ENCODE peak calls at places on chromosomes 7 and 10, in four cellular contexts. Q is K562, B is HepG2, S is GM12878. W is an unnamed sample.

GRCh38 chr10:92279297-92279696 is 11.6 kb downstream of the CPEB3 start:
- DNase-seq in Q (no peak), B (no peak), S (no peak), W (no peak)

GRCh38 chr7:102834999-102835398 is 77.8 kb upstream of the LRRC17 start:
- DNase-seq in Q (no peak), B (peak), S (peak), W (peak)

GRCh38 chr10:61984803-61985418 is 83.4 kb downstream of the ARID5B start:
- DNase-seq in Q (no peak), B (no peak), S (no peak), W (no peak)

GRCh38 chr7:115603416-115603815 is 427.1 kb downstream of the TFEC start:
- DNase-seq in Q (no peak), B (no peak), S (no peak), W (peak)

GRCh38 chr10:33571616-33572015 is 237.1 kb upstream of the NRP1 start:
- DNase-seq in Q (no peak), B (no peak), S (no peak), W (no peak)

GRCh38 chr10:125742465-125742864 is 23.0 kb downstream of the EDRF1 start:
- DNase-seq in Q (no peak), B (peak), S (no peak), W (no peak)

GRCh38 chr10:964988-965417 is 23.2 kb upstream of the GTPBP4 start:
- DNase-seq in Q (no peak), B (no peak), S (no peak), W (no peak)

GRCh38 chr10:101230185-101230917 is 1.1 kb upstream of the LBX1 start:
- DNase-seq in Q (peak), B (no peak), S (no peak), W (no peak)

GRCh38 chr10:97127960-97128850 is 57.6 kb downstream of the SLIT1 start:
- DNase-seq in Q (no peak), B (no peak), S (no peak), W (no peak)

GRCh38 chr10:132836832-132837540 is 51.0 kb upstream of the NKX6-2 start:
- DNase-seq in Q (peak), B (peak), S (no peak), W (peak)

GRCh38 chr10:15088428-15089261 is at the start of gene ACBD7:
- DNase-seq in Q (peak), B (peak), S (no peak), W (peak)

GRCh38 chr7:32335107-32335506 is 155.1 kb downstream of the LSM5 start:
- DNase-seq in Q (no peak), B (no peak), S (no peak), W (no peak)

GRCh38 chr7:129499915-129500463 is 2.3 kb upstream of the SMKR1 start:
- DNase-seq in Q (no peak), B (no peak), S (peak), W (no peak)

GRCh38 chr10:69801094-69801433 is 642 bp upstream of the COL13A1 start:
- DNase-seq in Q (peak), B (peak), S (no peak), W (peak)

GRCh38 chr7:102468416-102469350 is 3.9 kb downstream of the LRWD1 start:
- DNase-seq in Q (no peak), B (no peak), S (no peak), W (no peak)

GRCh38 chr10:95319239-95319638 is 28.4 kb upstream of the PDLIM1 start:
- DNase-seq in Q (no peak), B (no peak), S (no peak), W (no peak)

GRCh38 chr10:35409094-35409582 is 72.8 kb downstream of the CCNY start:
- DNase-seq in Q (no peak), B (no peak), S (peak), W (no peak)

GRCh38 chr10:120314426-120314825 is 142.6 kb upstream of the PLPP4 start:
- DNase-seq in Q (no peak), B (no peak), S (no peak), W (no peak)

GRCh38 chr7:12244129-12244528 is 33.0 kb downstream of the TMEM106B start:
- DNase-seq in Q (peak), B (peak), S (no peak), W (peak)

GRCh38 chr7:130360518-130360917 is 15.9 kb downstream of the CPA5 start:
- DNase-seq in Q (no peak), B (no peak), S (no peak), W (no peak)

GRCh38 chr7:65264258-65264657 is 109.4 kb upstream of the ZNF92 start:
- DNase-seq in Q (no peak), B (no peak), S (no peak), W (no peak)

GRCh38 chr7:132687981-132688383 is 111.7 kb upstream of the PLXNA4 start:
- DNase-seq in Q (no peak), B (no peak), S (no peak), W (no peak)

GRCh38 chr10:78507761-78508160 is 474.1 kb downstream of the RPS24 start:
- DNase-seq in Q (no peak), B (no peak), S (no peak), W (no peak)

GRCh38 chr7:91064052-91064451 is 200.2 kb upstream of the FZD1 start:
- DNase-seq in Q (no peak), B (no peak), S (no peak), W (no peak)

GRCh38 chr7:51071427-51071826 is 245.2 kb downstream of the COBL start:
- DNase-seq in Q (no peak), B (no peak), S (no peak), W (no peak)

GRCh38 chr7:44631458-44632115 is 25.2 kb downstream of the OGDH start:
- DNase-seq in Q (no peak), B (no peak), S (no peak), W (no peak)

GRCh38 chr7:70093496-70093895 is 495.2 kb downstream of the AUTS2 start:
- DNase-seq in Q (no peak), B (no peak), S (no peak), W (no peak)

GRCh38 chr7:149707448-149707886 is 65.9 kb downstream of the ZNF467 start:
- DNase-seq in Q (no peak), B (peak), S (no peak), W (peak)

GRCh38 chr7:123797673-123798526 is 47.1 kb upstream of the HYAL4 start:
- DNase-seq in Q (peak), B (peak), S (no peak), W (peak)

GRCh38 chr10:121721257-121721656 is 123.0 kb upstream of the FGFR2 start:
- DNase-seq in Q (no peak), B (no peak), S (no peak), W (no peak)

GRCh38 chr7:85320699-85321476 is 134.0 kb upstream of the SEMA3D start:
- DNase-seq in Q (no peak), B (no peak), S (no peak), W (no peak)

DNA sequence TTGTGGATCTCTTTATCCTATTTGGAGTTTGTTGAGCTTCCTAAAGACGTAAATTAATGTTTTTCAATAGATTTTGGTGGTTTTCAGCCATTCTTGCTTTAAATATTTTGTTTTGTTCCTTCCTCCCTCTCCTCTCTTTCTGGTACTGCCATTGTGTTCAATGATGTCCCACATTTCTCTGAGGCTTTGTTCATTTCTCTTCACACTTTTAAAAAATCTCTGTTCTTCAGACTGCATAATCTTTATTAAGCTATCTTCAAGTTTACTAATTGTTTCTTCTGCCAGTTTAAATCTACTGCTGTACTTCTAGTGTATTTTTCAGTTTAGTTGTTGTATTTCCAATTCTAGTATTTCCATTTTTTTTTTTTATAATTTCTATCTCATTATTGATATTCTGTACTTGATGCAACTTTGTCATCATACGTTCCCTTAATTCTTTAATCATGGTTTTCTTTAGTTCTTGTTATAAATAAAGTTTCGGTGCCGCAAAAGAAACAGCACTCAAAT is 45.6 kb upstream of the FZD9 start:
- DNase-seq in Q (no peak), B (no peak), S (no peak), W (no peak)
- TF ChIP-seq JUNB in Q (no peak), B (no peak), S (no peak), W (no peak)

GRCh38 chr10:31032515-31033132 is 959 bp upstream of the ZNF438 start:
- DNase-seq in Q (no peak), B (no peak), S (no peak), W (no peak)
- TF ChIP-seq EP300 in Q (no peak), B (no peak), S (no peak), W (no peak)

DNA sequence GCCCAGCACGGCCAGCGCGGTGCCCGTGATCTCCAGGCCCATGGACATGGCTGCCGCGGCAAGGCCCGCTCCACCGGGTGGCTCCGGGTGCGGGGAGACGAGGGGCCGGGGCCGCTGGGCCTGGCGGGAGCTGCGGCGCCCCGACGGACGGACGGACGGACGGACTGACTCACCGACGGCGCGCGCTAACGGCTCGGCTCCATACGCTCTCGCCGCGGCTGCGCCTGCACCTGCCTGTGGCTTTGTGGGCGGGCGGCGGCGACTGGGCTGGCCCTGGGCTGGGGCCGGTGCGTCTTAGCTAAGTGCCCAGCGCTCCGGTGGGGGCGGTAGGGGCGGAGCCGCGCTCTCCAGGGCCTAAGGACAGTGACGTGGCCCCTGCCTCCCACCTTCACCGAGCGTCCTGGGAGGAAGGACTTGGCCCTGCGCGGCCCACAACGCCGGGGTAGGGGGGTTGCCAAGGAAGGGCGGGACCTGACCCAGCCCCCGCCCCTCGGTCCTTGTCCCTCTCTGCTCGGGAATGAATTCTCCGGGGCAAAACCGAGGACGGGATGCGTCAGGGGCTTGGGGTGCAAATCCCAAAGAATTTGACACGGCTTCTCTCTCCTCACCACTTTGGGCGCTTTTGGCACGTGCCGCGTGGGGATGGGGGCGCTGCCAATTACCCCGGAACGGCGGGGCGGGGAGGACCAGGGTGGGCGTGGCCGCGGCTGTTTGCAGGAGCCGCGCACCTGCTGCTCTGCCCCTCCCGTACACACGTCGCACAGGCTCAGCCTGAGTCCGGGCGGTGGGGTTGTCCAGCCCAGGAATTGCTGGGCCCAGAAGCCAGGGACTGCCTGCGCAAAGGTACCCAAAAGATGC is at the start of gene CLDN3:
- DNase-seq in Q (peak), B (no peak), S (no peak), W (peak)
- TF ChIP-seq MAX in Q (no peak), B (peak), S (no peak), W (peak)

GRCh38 chr10:47414227-47414592 is 30.1 kb upstream of the ZNF488 start:
- DNase-seq in Q (no peak), B (no peak), S (no peak), W (no peak)
- TF ChIP-seq JUNB in Q (no peak), B (no peak), S (no peak), W (no peak)

DNA sequence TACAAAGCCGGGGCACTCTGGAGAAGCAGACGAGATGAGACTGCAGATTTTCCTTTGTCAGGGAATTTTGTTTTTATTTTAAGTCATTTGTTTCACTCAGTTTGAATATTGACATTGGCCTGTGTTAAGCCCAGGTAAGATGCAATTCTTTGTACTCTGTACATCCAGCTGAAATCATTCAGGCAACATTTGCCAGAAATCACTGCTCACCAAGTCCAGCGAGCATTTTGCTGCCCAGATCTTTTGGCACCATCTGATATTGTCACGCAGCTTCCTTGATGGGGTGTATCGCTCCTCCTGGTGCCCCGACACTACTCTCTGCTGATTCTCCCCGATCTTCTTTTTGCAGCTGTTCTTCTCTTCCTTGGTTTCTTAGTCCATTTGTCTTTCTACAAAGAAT is 261.7 kb downstream of the GALNT17 start:
- DNase-seq in Q (no peak), B (no peak), S (no peak), W (no peak)
- TF ChIP-seq EP300 in Q (no peak), B (no peak), S (no peak), W (no peak)

GRCh38 chr7:142511801-142512200 is 237.5 kb upstream of the PRSS1 start:
- DNase-seq in Q (no peak), B (no peak), S (no peak), W (no peak)
- TF ChIP-seq MAX in Q (no peak), B (no peak), S (no peak), W (no peak)